ENCODE peak calls at places on chromosome 17, in nine cellular contexts. One of them, this sample, is unnamed.

GRCh38 chr17:19534562-19535149 is 1.0 kb downstream of the SLC47A1 start:
- DNase-seq in breast epithelium: no peak
- DNase-seq in kidney epithelial cell: peak
- DNase-seq in esophagus squamous epithelium: no peak
- DNase-seq in NCI-H1417: no peak
- DNase-seq in stimulated activated CD4-positive, alpha-beta T cell treated with anti-CD3 and anti-CD28 coated beads, TNF-alpha, amount 100 ng/mL, for 48 hours: no peak
- DNase-seq in activated naive CD4-positive, alpha-beta T cell: no peak
- DNase-seq in cardiac fibroblast: no peak
- DNase-seq in posterior cingulate gyrus: no peak
- DNase-seq in this sample: no peak

GRCh38 chr17:77770331-77771105 is 188.0 kb upstream of the TNRC6C start:
- DNase-seq in breast epithelium: no peak
- DNase-seq in kidney epithelial cell: no peak
- DNase-seq in esophagus squamous epithelium: no peak
- DNase-seq in NCI-H1417: no peak
- DNase-seq in stimulated activated CD4-positive, alpha-beta T cell treated with anti-CD3 and anti-CD28 coated beads, TNF-alpha, amount 100 ng/mL, for 48 hours: no peak
- DNase-seq in activated naive CD4-positive, alpha-beta T cell: no peak
- DNase-seq in cardiac fibroblast: peak
- DNase-seq in posterior cingulate gyrus: no peak
- DNase-seq in this sample: no peak

GRCh38 chr17:1636732-1637285 is 8.2 kb upstream of the SLC43A2 start:
- DNase-seq in breast epithelium: no peak
- DNase-seq in kidney epithelial cell: no peak
- DNase-seq in esophagus squamous epithelium: no peak
- DNase-seq in NCI-H1417: no peak
- DNase-seq in stimulated activated CD4-positive, alpha-beta T cell treated with anti-CD3 and anti-CD28 coated beads, TNF-alpha, amount 100 ng/mL, for 48 hours: no peak
- DNase-seq in activated naive CD4-positive, alpha-beta T cell: no peak
- DNase-seq in cardiac fibroblast: no peak
- DNase-seq in posterior cingulate gyrus: no peak
- DNase-seq in this sample: no peak

GRCh38 chr17:61416211-61416539 is 16.5 kb downstream of the TBX2 start:
- DNase-seq in breast epithelium: no peak
- DNase-seq in kidney epithelial cell: no peak
- DNase-seq in esophagus squamous epithelium: no peak
- DNase-seq in NCI-H1417: no peak
- DNase-seq in stimulated activated CD4-positive, alpha-beta T cell treated with anti-CD3 and anti-CD28 coated beads, TNF-alpha, amount 100 ng/mL, for 48 hours: no peak
- DNase-seq in activated naive CD4-positive, alpha-beta T cell: no peak
- DNase-seq in cardiac fibroblast: peak
- DNase-seq in posterior cingulate gyrus: no peak
- DNase-seq in this sample: no peak

GRCh38 chr17:29838961-29839360 is 91.1 kb downstream of the SSH2 start:
- DNase-seq in breast epithelium: no peak
- DNase-seq in kidney epithelial cell: no peak
- DNase-seq in esophagus squamous epithelium: no peak
- DNase-seq in NCI-H1417: peak
- DNase-seq in stimulated activated CD4-positive, alpha-beta T cell treated with anti-CD3 and anti-CD28 coated beads, TNF-alpha, amount 100 ng/mL, for 48 hours: no peak
- DNase-seq in activated naive CD4-positive, alpha-beta T cell: no peak
- DNase-seq in cardiac fibroblast: no peak
- DNase-seq in posterior cingulate gyrus: peak
- DNase-seq in this sample: peak

GRCh38 chr17:31582151-31582907 is 190.9 kb downstream of the RAB11FIP4 start:
- DNase-seq in breast epithelium: no peak
- DNase-seq in kidney epithelial cell: no peak
- DNase-seq in esophagus squamous epithelium: no peak
- DNase-seq in NCI-H1417: no peak
- DNase-seq in stimulated activated CD4-positive, alpha-beta T cell treated with anti-CD3 and anti-CD28 coated beads, TNF-alpha, amount 100 ng/mL, for 48 hours: no peak
- DNase-seq in activated naive CD4-positive, alpha-beta T cell: no peak
- DNase-seq in cardiac fibroblast: no peak
- DNase-seq in posterior cingulate gyrus: peak
- DNase-seq in this sample: no peak

GRCh38 chr17:61219460-61219859 is 180.2 kb upstream of the TBX2 start:
- DNase-seq in breast epithelium: no peak
- DNase-seq in kidney epithelial cell: no peak
- DNase-seq in esophagus squamous epithelium: no peak
- DNase-seq in NCI-H1417: no peak
- DNase-seq in stimulated activated CD4-positive, alpha-beta T cell treated with anti-CD3 and anti-CD28 coated beads, TNF-alpha, amount 100 ng/mL, for 48 hours: no peak
- DNase-seq in activated naive CD4-positive, alpha-beta T cell: no peak
- DNase-seq in cardiac fibroblast: peak
- DNase-seq in posterior cingulate gyrus: no peak
- DNase-seq in this sample: no peak

GRCh38 chr17:296382-296781 is 56.2 kb downstream of the RPH3AL start:
- DNase-seq in breast epithelium: peak
- DNase-seq in kidney epithelial cell: no peak
- DNase-seq in esophagus squamous epithelium: no peak
- DNase-seq in NCI-H1417: no peak
- DNase-seq in stimulated activated CD4-positive, alpha-beta T cell treated with anti-CD3 and anti-CD28 coated beads, TNF-alpha, amount 100 ng/mL, for 48 hours: no peak
- DNase-seq in activated naive CD4-positive, alpha-beta T cell: no peak
- DNase-seq in cardiac fibroblast: no peak
- DNase-seq in posterior cingulate gyrus: peak
- DNase-seq in this sample: no peak

GRCh38 chr17:61475726-61476125 is 23.5 kb downstream of the TBX4 start:
- DNase-seq in breast epithelium: no peak
- DNase-seq in kidney epithelial cell: no peak
- DNase-seq in esophagus squamous epithelium: no peak
- DNase-seq in NCI-H1417: no peak
- DNase-seq in stimulated activated CD4-positive, alpha-beta T cell treated with anti-CD3 and anti-CD28 coated beads, TNF-alpha, amount 100 ng/mL, for 48 hours: no peak
- DNase-seq in activated naive CD4-positive, alpha-beta T cell: no peak
- DNase-seq in cardiac fibroblast: peak
- DNase-seq in posterior cingulate gyrus: no peak
- DNase-seq in this sample: no peak

GRCh38 chr17:2024572-2025219 is 438 bp downstream of the RTN4RL1 start:
- DNase-seq in breast epithelium: no peak
- DNase-seq in kidney epithelial cell: no peak
- DNase-seq in esophagus squamous epithelium: no peak
- DNase-seq in NCI-H1417: peak
- DNase-seq in stimulated activated CD4-positive, alpha-beta T cell treated with anti-CD3 and anti-CD28 coated beads, TNF-alpha, amount 100 ng/mL, for 48 hours: no peak
- DNase-seq in activated naive CD4-positive, alpha-beta T cell: no peak
- DNase-seq in cardiac fibroblast: peak
- DNase-seq in posterior cingulate gyrus: no peak
- DNase-seq in this sample: no peak

GRCh38 chr17:71188811-71189492 is 931.9 kb upstream of the SOX9 start:
- DNase-seq in breast epithelium: no peak
- DNase-seq in kidney epithelial cell: peak
- DNase-seq in esophagus squamous epithelium: no peak
- DNase-seq in NCI-H1417: no peak
- DNase-seq in stimulated activated CD4-positive, alpha-beta T cell treated with anti-CD3 and anti-CD28 coated beads, TNF-alpha, amount 100 ng/mL, for 48 hours: no peak
- DNase-seq in activated naive CD4-positive, alpha-beta T cell: no peak
- DNase-seq in cardiac fibroblast: peak
- DNase-seq in posterior cingulate gyrus: no peak
- DNase-seq in this sample: no peak

GRCh38 chr17:47188266-47188665 is 829 bp downstream of the CDC27 start:
- DNase-seq in breast epithelium: no peak
- DNase-seq in kidney epithelial cell: no peak
- DNase-seq in esophagus squamous epithelium: no peak
- DNase-seq in NCI-H1417: no peak
- DNase-seq in stimulated activated CD4-positive, alpha-beta T cell treated with anti-CD3 and anti-CD28 coated beads, TNF-alpha, amount 100 ng/mL, for 48 hours: no peak
- DNase-seq in activated naive CD4-positive, alpha-beta T cell: no peak
- DNase-seq in cardiac fibroblast: peak
- DNase-seq in posterior cingulate gyrus: no peak
- DNase-seq in this sample: peak

GRCh38 chr17:37429442-37429841 is 22.8 kb downstream of the TADA2A start:
- DNase-seq in breast epithelium: no peak
- DNase-seq in kidney epithelial cell: no peak
- DNase-seq in esophagus squamous epithelium: no peak
- DNase-seq in NCI-H1417: no peak
- DNase-seq in stimulated activated CD4-positive, alpha-beta T cell treated with anti-CD3 and anti-CD28 coated beads, TNF-alpha, amount 100 ng/mL, for 48 hours: no peak
- DNase-seq in activated naive CD4-positive, alpha-beta T cell: no peak
- DNase-seq in cardiac fibroblast: peak
- DNase-seq in posterior cingulate gyrus: no peak
- DNase-seq in this sample: no peak

GRCh38 chr17:80116923-80117380 is 15.6 kb downstream of the GAA start:
- DNase-seq in breast epithelium: no peak
- DNase-seq in kidney epithelial cell: no peak
- DNase-seq in esophagus squamous epithelium: no peak
- DNase-seq in NCI-H1417: no peak
- DNase-seq in stimulated activated CD4-positive, alpha-beta T cell treated with anti-CD3 and anti-CD28 coated beads, TNF-alpha, amount 100 ng/mL, for 48 hours: no peak
- DNase-seq in activated naive CD4-positive, alpha-beta T cell: no peak
- DNase-seq in cardiac fibroblast: no peak
- DNase-seq in posterior cingulate gyrus: peak
- DNase-seq in this sample: no peak

GRCh38 chr17:77280304-77280910 is 139.6 kb downstream of the SEC14L1 start:
- DNase-seq in breast epithelium: no peak
- DNase-seq in kidney epithelial cell: no peak
- DNase-seq in esophagus squamous epithelium: no peak
- DNase-seq in NCI-H1417: peak
- DNase-seq in stimulated activated CD4-positive, alpha-beta T cell treated with anti-CD3 and anti-CD28 coated beads, TNF-alpha, amount 100 ng/mL, for 48 hours: no peak
- DNase-seq in activated naive CD4-positive, alpha-beta T cell: no peak
- DNase-seq in cardiac fibroblast: peak
- DNase-seq in posterior cingulate gyrus: no peak
- DNase-seq in this sample: peak

GRCh38 chr17:50841949-50842354 is 6.6 kb downstream of the WFIKKN2 start:
- DNase-seq in breast epithelium: peak
- DNase-seq in kidney epithelial cell: no peak
- DNase-seq in esophagus squamous epithelium: no peak
- DNase-seq in NCI-H1417: peak
- DNase-seq in stimulated activated CD4-positive, alpha-beta T cell treated with anti-CD3 and anti-CD28 coated beads, TNF-alpha, amount 100 ng/mL, for 48 hours: no peak
- DNase-seq in activated naive CD4-positive, alpha-beta T cell: no peak
- DNase-seq in cardiac fibroblast: peak
- DNase-seq in posterior cingulate gyrus: peak
- DNase-seq in this sample: peak

GRCh38 chr17:11130367-11130766 is 110.6 kb upstream of the SHISA6 start:
- DNase-seq in breast epithelium: no peak
- DNase-seq in kidney epithelial cell: no peak
- DNase-seq in esophagus squamous epithelium: no peak
- DNase-seq in NCI-H1417: no peak
- DNase-seq in stimulated activated CD4-positive, alpha-beta T cell treated with anti-CD3 and anti-CD28 coated beads, TNF-alpha, amount 100 ng/mL, for 48 hours: no peak
- DNase-seq in activated naive CD4-positive, alpha-beta T cell: no peak
- DNase-seq in cardiac fibroblast: no peak
- DNase-seq in posterior cingulate gyrus: no peak
- DNase-seq in this sample: no peak

GRCh38 chr17:21036361-21036881 is 6.4 kb downstream of the USP22 start:
- DNase-seq in breast epithelium: no peak
- DNase-seq in kidney epithelial cell: no peak
- DNase-seq in esophagus squamous epithelium: no peak
- DNase-seq in NCI-H1417: no peak
- DNase-seq in stimulated activated CD4-positive, alpha-beta T cell treated with anti-CD3 and anti-CD28 coated beads, TNF-alpha, amount 100 ng/mL, for 48 hours: no peak
- DNase-seq in activated naive CD4-positive, alpha-beta T cell: no peak
- DNase-seq in cardiac fibroblast: peak
- DNase-seq in posterior cingulate gyrus: no peak
- DNase-seq in this sample: peak

GRCh38 chr17:38725066-38725465 is 5.1 kb upstream of the CISD3 start:
- DNase-seq in breast epithelium: no peak
- DNase-seq in kidney epithelial cell: no peak
- DNase-seq in esophagus squamous epithelium: no peak
- DNase-seq in NCI-H1417: peak
- DNase-seq in stimulated activated CD4-positive, alpha-beta T cell treated with anti-CD3 and anti-CD28 coated beads, TNF-alpha, amount 100 ng/mL, for 48 hours: no peak
- DNase-seq in activated naive CD4-positive, alpha-beta T cell: no peak
- DNase-seq in cardiac fibroblast: no peak
- DNase-seq in posterior cingulate gyrus: no peak
- DNase-seq in this sample: peak

GRCh38 chr17:77245162-77245926 is 104.6 kb downstream of the SEC14L1 start:
- DNase-seq in breast epithelium: no peak
- DNase-seq in kidney epithelial cell: no peak
- DNase-seq in esophagus squamous epithelium: no peak
- DNase-seq in NCI-H1417: no peak
- DNase-seq in stimulated activated CD4-positive, alpha-beta T cell treated with anti-CD3 and anti-CD28 coated beads, TNF-alpha, amount 100 ng/mL, for 48 hours: no peak
- DNase-seq in activated naive CD4-positive, alpha-beta T cell: no peak
- DNase-seq in cardiac fibroblast: no peak
- DNase-seq in posterior cingulate gyrus: no peak
- DNase-seq in this sample: no peak

GRCh38 chr17:49707246-49707607 is 537 bp downstream of the SLC35B1 start:
- DNase-seq in breast epithelium: no peak
- DNase-seq in kidney epithelial cell: no peak
- DNase-seq in esophagus squamous epithelium: no peak
- DNase-seq in NCI-H1417: no peak
- DNase-seq in stimulated activated CD4-positive, alpha-beta T cell treated with anti-CD3 and anti-CD28 coated beads, TNF-alpha, amount 100 ng/mL, for 48 hours: no peak
- DNase-seq in activated naive CD4-positive, alpha-beta T cell: no peak
- DNase-seq in cardiac fibroblast: peak
- DNase-seq in posterior cingulate gyrus: no peak
- DNase-seq in this sample: no peak

GRCh38 chr17:74274703-74275340 is 788 bp downstream of the DNAI2 start:
- DNase-seq in breast epithelium: no peak
- DNase-seq in kidney epithelial cell: no peak
- DNase-seq in esophagus squamous epithelium: no peak
- DNase-seq in NCI-H1417: peak
- DNase-seq in stimulated activated CD4-positive, alpha-beta T cell treated with anti-CD3 and anti-CD28 coated beads, TNF-alpha, amount 100 ng/mL, for 48 hours: no peak
- DNase-seq in activated naive CD4-positive, alpha-beta T cell: no peak
- DNase-seq in cardiac fibroblast: no peak
- DNase-seq in posterior cingulate gyrus: no peak
- DNase-seq in this sample: no peak

GRCh38 chr17:76529643-76530488 is 7.6 kb downstream of the CYGB start:
- DNase-seq in breast epithelium: peak
- DNase-seq in kidney epithelial cell: no peak
- DNase-seq in esophagus squamous epithelium: no peak
- DNase-seq in NCI-H1417: no peak
- DNase-seq in stimulated activated CD4-positive, alpha-beta T cell treated with anti-CD3 and anti-CD28 coated beads, TNF-alpha, amount 100 ng/mL, for 48 hours: no peak
- DNase-seq in activated naive CD4-positive, alpha-beta T cell: no peak
- DNase-seq in cardiac fibroblast: peak
- DNase-seq in posterior cingulate gyrus: no peak
- DNase-seq in this sample: peak

GRCh38 chr17:80866050-80866793 is 125.4 kb upstream of the CHMP6 start:
- DNase-seq in breast epithelium: peak
- DNase-seq in kidney epithelial cell: no peak
- DNase-seq in esophagus squamous epithelium: no peak
- DNase-seq in NCI-H1417: peak
- DNase-seq in stimulated activated CD4-positive, alpha-beta T cell treated with anti-CD3 and anti-CD28 coated beads, TNF-alpha, amount 100 ng/mL, for 48 hours: peak
- DNase-seq in activated naive CD4-positive, alpha-beta T cell: no peak
- DNase-seq in cardiac fibroblast: peak
- DNase-seq in posterior cingulate gyrus: peak
- DNase-seq in this sample: peak

GRCh38 chr17:42706732-42707131 is 24.4 kb downstream of the CNTNAP1 start:
- DNase-seq in breast epithelium: no peak
- DNase-seq in kidney epithelial cell: no peak
- DNase-seq in esophagus squamous epithelium: no peak
- DNase-seq in NCI-H1417: no peak
- DNase-seq in stimulated activated CD4-positive, alpha-beta T cell treated with anti-CD3 and anti-CD28 coated beads, TNF-alpha, amount 100 ng/mL, for 48 hours: peak
- DNase-seq in activated naive CD4-positive, alpha-beta T cell: no peak
- DNase-seq in cardiac fibroblast: no peak
- DNase-seq in posterior cingulate gyrus: no peak
- DNase-seq in this sample: no peak

GRCh38 chr17:73972056-73972455 is 231.4 kb upstream of the RPL38 start:
- DNase-seq in breast epithelium: peak
- DNase-seq in kidney epithelial cell: no peak
- DNase-seq in esophagus squamous epithelium: no peak
- DNase-seq in NCI-H1417: no peak
- DNase-seq in stimulated activated CD4-positive, alpha-beta T cell treated with anti-CD3 and anti-CD28 coated beads, TNF-alpha, amount 100 ng/mL, for 48 hours: no peak
- DNase-seq in activated naive CD4-positive, alpha-beta T cell: no peak
- DNase-seq in cardiac fibroblast: no peak
- DNase-seq in posterior cingulate gyrus: peak
- DNase-seq in this sample: no peak

GRCh38 chr17:49015179-49015923 is 18.2 kb downstream of the IGF2BP1 start:
- DNase-seq in breast epithelium: no peak
- DNase-seq in kidney epithelial cell: no peak
- DNase-seq in esophagus squamous epithelium: no peak
- DNase-seq in NCI-H1417: no peak
- DNase-seq in stimulated activated CD4-positive, alpha-beta T cell treated with anti-CD3 and anti-CD28 coated beads, TNF-alpha, amount 100 ng/mL, for 48 hours: no peak
- DNase-seq in activated naive CD4-positive, alpha-beta T cell: no peak
- DNase-seq in cardiac fibroblast: no peak
- DNase-seq in posterior cingulate gyrus: no peak
- DNase-seq in this sample: no peak

GRCh38 chr17:63537991-63538692 is 12.1 kb upstream of the DCAF7 start:
- DNase-seq in breast epithelium: peak
- DNase-seq in kidney epithelial cell: no peak
- DNase-seq in esophagus squamous epithelium: no peak
- DNase-seq in NCI-H1417: peak
- DNase-seq in stimulated activated CD4-positive, alpha-beta T cell treated with anti-CD3 and anti-CD28 coated beads, TNF-alpha, amount 100 ng/mL, for 48 hours: no peak
- DNase-seq in activated naive CD4-positive, alpha-beta T cell: no peak
- DNase-seq in cardiac fibroblast: no peak
- DNase-seq in posterior cingulate gyrus: peak
- DNase-seq in this sample: peak

GRCh38 chr17:6071528-6072065 is 1.4 kb downstream of the WSCD1 start:
- DNase-seq in breast epithelium: no peak
- DNase-seq in kidney epithelial cell: no peak
- DNase-seq in esophagus squamous epithelium: no peak
- DNase-seq in NCI-H1417: peak
- DNase-seq in stimulated activated CD4-positive, alpha-beta T cell treated with anti-CD3 and anti-CD28 coated beads, TNF-alpha, amount 100 ng/mL, for 48 hours: no peak
- DNase-seq in activated naive CD4-positive, alpha-beta T cell: no peak
- DNase-seq in cardiac fibroblast: no peak
- DNase-seq in posterior cingulate gyrus: peak
- DNase-seq in this sample: no peak

GRCh38 chr17:51260237-51260959 is at the start of gene UTP18:
- DNase-seq in breast epithelium: peak
- DNase-seq in kidney epithelial cell: peak
- DNase-seq in esophagus squamous epithelium: peak
- DNase-seq in NCI-H1417: peak
- DNase-seq in stimulated activated CD4-positive, alpha-beta T cell treated with anti-CD3 and anti-CD28 coated beads, TNF-alpha, amount 100 ng/mL, for 48 hours: peak
- DNase-seq in activated naive CD4-positive, alpha-beta T cell: peak
- DNase-seq in cardiac fibroblast: peak
- DNase-seq in posterior cingulate gyrus: peak
- DNase-seq in this sample: peak

GRCh38 chr17:60311936-60312335 is 80.0 kb downstream of the USP32 start:
- DNase-seq in breast epithelium: no peak
- DNase-seq in kidney epithelial cell: no peak
- DNase-seq in esophagus squamous epithelium: no peak
- DNase-seq in NCI-H1417: no peak
- DNase-seq in stimulated activated CD4-positive, alpha-beta T cell treated with anti-CD3 and anti-CD28 coated beads, TNF-alpha, amount 100 ng/mL, for 48 hours: no peak
- DNase-seq in activated naive CD4-positive, alpha-beta T cell: no peak
- DNase-seq in cardiac fibroblast: peak
- DNase-seq in posterior cingulate gyrus: no peak
- DNase-seq in this sample: no peak